ENCODE peak calls at places on chromosomes 2 and 18, in nine cellular contexts. D is K562, L is cardiac muscle cell, M is ovary, I is mesenchymal stem cell, Z is lower lobe of right lung, Y is neural progenitor cell, H is colonic mucosa, W is SK-N-SH. P is an unnamed sample.

GRCh38 chr2:129877795-129878775 is 101.4 kb upstream of the RAB6C start:
- DNase-seq in D (no peak), L (peak; percentile 9), M (peak; percentile 14), I (peak; percentile 38), Z (no peak), Y (no peak), H (peak; percentile 22), W (no peak), P (no peak)

GRCh38 chr2:62826141-62826540 is 120.6 kb downstream of the EHBP1 start:
- DNase-seq in D (no peak), L (peak; percentile 39), M (no peak), I (peak; percentile 8), Z (no peak), Y (no peak), H (no peak), W (no peak), P (no peak)

GRCh38 chr2:207253946-207254345 is 88.2 kb upstream of the KLF7 start:
- DNase-seq in D (no peak), L (no peak), M (no peak), I (peak; percentile 84), Z (no peak), Y (no peak), H (no peak), W (no peak), P (no peak)

GRCh38 chr2:165401285-165401852 is 68.1 kb upstream of the CSRNP3 start:
- DNase-seq in D (peak; percentile 8), L (peak; percentile 81), M (no peak), I (peak; percentile 71), Z (no peak), Y (peak; percentile 80), H (peak; percentile 34), W (peak; percentile 19), P (peak; percentile 74)

GRCh38 chr2:15300645-15301573 is 260.2 kb downstream of the NBAS start:
- DNase-seq in D (no peak), L (no peak), M (no peak), I (no peak), Z (no peak), Y (no peak), H (no peak), W (no peak), P (no peak)

GRCh38 chr2:25497862-25498407 is 156.2 kb upstream of the DNMT3A start:
- DNase-seq in D (no peak), L (no peak), M (no peak), I (no peak), Z (no peak), Y (no peak), H (no peak), W (no peak), P (no peak)

GRCh38 chr18:12327510-12328178 is 19.6 kb downstream of the TUBB6 start:
- DNase-seq in D (peak; percentile 80), L (peak; percentile 84), M (peak; percentile 57), I (peak; percentile 74), Z (peak; percentile 88), Y (peak; percentile 87), H (peak; percentile 80), W (peak; percentile 82), P (peak; percentile 91)

GRCh38 chr2:236445678-236446077 is 123.9 kb upstream of the ACKR3 start:
- DNase-seq in D (no peak), L (no peak), M (no peak), I (no peak), Z (no peak), Y (no peak), H (no peak), W (no peak), P (no peak)

GRCh38 chr2:154437104-154437503 is 261.4 kb upstream of the KCNJ3 start:
- DNase-seq in D (no peak), L (no peak), M (no peak), I (no peak), Z (no peak), Y (no peak), H (no peak), W (no peak), P (no peak)

GRCh38 chr2:62724106-62724505 is 18.6 kb downstream of the EHBP1 start:
- DNase-seq in D (no peak), L (no peak), M (no peak), I (peak; percentile 13), Z (no peak), Y (no peak), H (no peak), W (no peak), P (no peak)

DNA sequence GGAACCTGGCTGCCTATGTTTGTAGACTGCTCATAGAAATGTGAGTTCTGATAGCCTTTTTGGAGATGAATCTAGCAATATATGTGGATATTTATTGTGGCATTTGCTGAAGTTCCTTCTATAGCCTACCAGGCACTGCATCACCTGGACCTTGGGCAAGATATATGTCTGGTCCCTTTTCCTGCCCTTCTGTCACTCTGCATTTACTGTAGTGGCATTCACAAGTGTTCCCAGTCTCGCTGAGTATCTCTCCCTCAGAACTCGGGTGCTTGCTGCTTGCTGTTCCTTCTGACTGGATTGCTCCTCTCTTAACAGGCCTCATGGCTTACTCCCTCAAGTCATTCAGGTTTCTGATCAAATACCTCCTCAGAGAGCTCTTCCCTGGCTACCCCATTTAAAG is 145.0 kb downstream of the UBE2E3 start:
- DNase-seq in D (no peak), L (no peak), M (no peak), I (no peak), Z (no peak), Y (no peak), H (no peak), W (no peak), P (no peak)
- H3K27ac ChIP-seq in D (no peak overlapping the region), L (no peak overlapping the region), M (no peak overlapping the region), I (no peak overlapping the region), Z (no peak overlapping the region), Y (no peak overlapping the region), H (peak overlapping the region; percentile 9), W (no peak overlapping the region), P (no peak overlapping the region)

DNA sequence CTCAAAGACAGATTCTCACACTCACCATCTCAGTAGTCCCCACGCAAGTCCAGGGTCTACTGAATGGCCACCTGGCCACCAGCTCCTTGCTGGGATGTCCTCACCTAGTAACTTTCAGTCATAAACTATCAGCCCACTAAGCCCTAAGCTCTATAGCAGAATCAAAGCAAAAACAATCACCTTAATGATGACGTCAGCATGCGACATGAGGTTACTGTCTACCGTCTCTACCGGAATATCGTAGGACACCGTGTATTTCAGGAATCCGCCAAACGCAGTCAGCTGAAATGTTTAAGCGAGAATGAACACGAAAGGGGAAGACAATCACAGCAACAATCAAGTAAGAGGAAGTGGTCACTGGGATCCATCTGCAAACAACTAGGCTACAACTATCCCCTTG is 81.8 kb downstream of the LAMA1 start:
- DNase-seq in D (no peak), L (no peak), M (no peak), I (no peak), Z (no peak), Y (no peak), H (no peak), W (no peak), P (no peak)
- H3K36me3 ChIP-seq in D (no peaks in the 10 kb centered on the region), L (peaks cover 5% of the 10 kb centered on the region), M (no peaks in the 10 kb centered on the region), I (peaks cover 37% of the 10 kb centered on the region), Z (no peaks in the 10 kb centered on the region), Y (no peaks in the 10 kb centered on the region), H (no peaks in the 10 kb centered on the region), W (no peaks in the 10 kb centered on the region), P (no peaks in the 10 kb centered on the region)

GRCh38 chr2:131674174-131674507 is 146.5 kb downstream of the CCDC74A start:
- DNase-seq in D (no peak), L (no peak), M (no peak), I (no peak), Z (no peak), Y (no peak), H (no peak), W (no peak), P (no peak)

GRCh38 chr2:131673400-131674173 is 145.9 kb downstream of the CCDC74A start:
- DNase-seq in D (peak; percentile 67), L (peak; percentile 84), M (peak; percentile 66), I (peak; percentile 70), Z (peak; percentile 84), Y (peak; percentile 85), H (peak; percentile 87), W (peak; percentile 78), P (peak; percentile 63)
- H3K4me3 ChIP-seq in D (no peak overlapping the region), L (peak overlapping the region; percentile 49), M (peak overlapping the region; percentile 28), I (peak overlapping the region; percentile 72), Z (peak overlapping the region; percentile 45), Y (peak overlapping the region; percentile 62), H (peak overlapping the region; percentile 26), W (peak overlapping the region; percentile 68), P (no peak overlapping the region)

DNA sequence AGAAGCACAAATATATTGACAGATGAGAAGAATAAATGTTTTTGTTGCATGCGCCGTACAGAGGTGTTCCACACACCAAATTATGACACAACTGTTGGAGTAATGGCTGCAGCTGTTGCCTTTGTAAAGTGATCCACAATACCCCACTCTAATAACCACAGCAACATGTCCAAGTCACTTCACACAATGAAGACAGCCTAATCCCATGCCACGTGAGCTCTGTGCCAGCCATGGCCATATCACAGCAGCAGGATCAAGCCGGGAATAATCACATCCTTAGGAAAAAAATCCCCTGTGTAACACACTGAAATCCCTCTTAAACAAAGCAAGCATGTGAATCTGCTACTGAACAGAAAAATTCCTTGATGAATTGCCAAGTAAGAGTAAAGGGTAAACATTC is 179.5 kb upstream of the PARD3B start:
- DNase-seq in D (no peak), L (no peak), M (no peak), I (no peak), Z (no peak), Y (no peak), H (no peak), W (no peak), P (peak; percentile 94)
- H3K27ac ChIP-seq in D (no peak overlapping the region), L (no peak overlapping the region), M (no peak overlapping the region), I (no peak overlapping the region), Z (no peak overlapping the region), Y (no peak overlapping the region), H (no peak overlapping the region), W (no peak overlapping the region), P (peak overlapping the region; percentile 54)

GRCh38 chr2:46377287-46377605 is 80.0 kb downstream of the EPAS1 start:
- DNase-seq in D (peak; percentile 20), L (peak; percentile 20), M (no peak), I (no peak), Z (no peak), Y (peak; percentile 18), H (peak; percentile 30), W (peak; percentile 47), P (peak; percentile 65)
- H3K36me3 ChIP-seq in D (peaks cover 9% of the 10 kb centered on the region), L (no peaks in the 10 kb centered on the region), M (no peaks in the 10 kb centered on the region), I (peaks cover 91% of the 10 kb centered on the region), Z (peaks cover 100% of the 10 kb centered on the region), Y (no peaks in the 10 kb centered on the region), H (peaks cover 8% of the 10 kb centered on the region), W (peaks cover 95% of the 10 kb centered on the region), P (peaks cover 9% of the 10 kb centered on the region)